ENCODE peak calls at places on chromosomes 13 and 19, in eight cellular contexts. Y is iris pigment epithelial cell; D is AG10803; M is NCI-H1092; G is adrenal gland; P is stimulated activated CD8-positive, alpha-beta memory T cell treated with anti-CD3 and anti-CD28 coated beads, Interleukin-12 subunit alpha, Interleukin-12 subunit beta, amount 100 ng/mL, for 4 hours; C is activated CD4-positive, CD25-positive, alpha-beta regulatory T cell treated with anti-CD3 and anti-CD28 coated beads, Interleukin-2, amount 50 U/mL, for 16 hours; Q is retina. R is an unnamed sample.

GRCh38 chr19:42032428-42032827 is 37.6 kb downstream of the GRIK5 start:
- DNase-seq in Y (no peak), D (no peak), M (peak), G (no peak), P (no peak), C (no peak), Q (no peak), R (peak)

GRCh38 chr19:46976845-46977320 is 42.8 kb upstream of the NPAS1 start:
- DNase-seq in Y (peak), D (peak), M (no peak), G (peak), P (no peak), C (no peak), Q (peak), R (no peak)

GRCh38 chr19:57068921-57069697 is 50.7 kb upstream of the USP29 start:
- DNase-seq in Y (no peak), D (no peak), M (no peak), G (peak), P (no peak), C (no peak), Q (peak), R (no peak)

GRCh38 chr13:83722443-83722842 is 159.8 kb downstream of the SLITRK1 start:
- DNase-seq in Y (no peak), D (no peak), M (no peak), G (no peak), P (no peak), C (no peak), Q (no peak), R (no peak)

GRCh38 chr13:65656740-65657329 is 1573.3 kb downstream of the PCDH9 start:
- DNase-seq in Y (peak), D (peak), M (no peak), G (no peak), P (no peak), C (no peak), Q (no peak), R (peak)

GRCh38 chr19:678791-679388 is 2.7 kb downstream of the FSTL3 start:
- DNase-seq in Y (no peak), D (no peak), M (no peak), G (peak), P (no peak), C (no peak), Q (no peak), R (no peak)

GRCh38 chr13:26872444-26873173 is 112.0 kb upstream of the GPR12 start:
- DNase-seq in Y (peak), D (peak), M (peak), G (peak), P (no peak), C (no peak), Q (peak), R (no peak)

GRCh38 chr13:78606471-78607408 is 3.4 kb upstream of the POU4F1 start:
- DNase-seq in Y (no peak), D (no peak), M (no peak), G (no peak), P (no peak), C (no peak), Q (peak), R (no peak)

GRCh38 chr19:28686741-28687140 is 526.2 kb downstream of the UQCRFS1 start:
- DNase-seq in Y (no peak), D (no peak), M (no peak), G (no peak), P (no peak), C (no peak), Q (no peak), R (no peak)

GRCh38 chr13:21138561-21138960 is 37.8 kb downstream of the SKA3 start:
- DNase-seq in Y (peak), D (no peak), M (no peak), G (no peak), P (no peak), C (no peak), Q (no peak), R (no peak)

GRCh38 chr13:97246596-97246995 is 24.5 kb downstream of the MBNL2 start:
- DNase-seq in Y (no peak), D (no peak), M (no peak), G (no peak), P (no peak), C (no peak), Q (no peak), R (no peak)

GRCh38 chr19:31290926-31291590 is 58.2 kb downstream of the TSHZ3 start:
- DNase-seq in Y (no peak), D (no peak), M (no peak), G (no peak), P (no peak), C (no peak), Q (no peak), R (no peak)

GRCh38 chr13:99465454-99465853 is 35.8 kb upstream of the TM9SF2 start:
- DNase-seq in Y (no peak), D (no peak), M (peak), G (no peak), P (no peak), C (no peak), Q (peak), R (peak)

GRCh38 chr19:39262496-39262895 is 5.7 kb upstream of the IFNL2 start:
- DNase-seq in Y (no peak), D (no peak), M (no peak), G (no peak), P (no peak), C (no peak), Q (no peak), R (no peak)

GRCh38 chr13:110643324-110643723 is 28.0 kb downstream of the NAXD start:
- DNase-seq in Y (no peak), D (no peak), M (no peak), G (peak), P (no peak), C (no peak), Q (no peak), R (peak)

GRCh38 chr19:17075860-17076538 is 422 bp downstream of the MYO9B start:
- DNase-seq in Y (peak), D (no peak), M (no peak), G (no peak), P (peak), C (peak), Q (peak), R (no peak)

GRCh38 chr13:25732146-25732865 is 319.5 kb downstream of the SHISA2 start:
- DNase-seq in Y (peak), D (peak), M (no peak), G (no peak), P (no peak), C (no peak), Q (no peak), R (no peak)

GRCh38 chr19:11268783-11269267 is 6.5 kb upstream of the DOCK6 start:
- DNase-seq in Y (peak), D (peak), M (no peak), G (peak), P (no peak), C (no peak), Q (no peak), R (no peak)

R was measured in NCI-H1105.